ENCODE peak calls at places on chromosomes 2 and 18, in nine cellular contexts. T is neural progenitor cell; E is CD8-positive, alpha-beta memory T cell; O is uterus; Y is heart left ventricle; G is left lung; Q is cardiac muscle cell; B is Karpas-422; A is hepatocyte. N is an unnamed sample. For H3K4me1 and H3K27me3, the result is how much of the 10 kb centered on the place peaks cover.

GRCh38 chr2:149021761-149022160 is 16.7 kb upstream of the LYPD6B start:
- DNase-seq in T (no peak), E (no peak), O (no peak), Y (no peak), G (no peak), Q (no peak), B (peak), A (no peak), N (no peak)

GRCh38 chr18:60554961-60555360 is 182.4 kb upstream of the MC4R start:
- DNase-seq in T (no peak), E (no peak), O (no peak), Y (no peak), G (no peak), Q (no peak), B (no peak), A (no peak), N (peak)

GRCh38 chr18:58316943-58317342 is 272.9 kb downstream of the NEDD4L start:
- DNase-seq in T (no peak), E (no peak), O (no peak), Y (no peak), G (no peak), Q (no peak), B (no peak), A (no peak), N (no peak)

GRCh38 chr18:61954347-61954746 is 61.5 kb upstream of the RNF152 start:
- DNase-seq in T (no peak), E (no peak), O (no peak), Y (no peak), G (no peak), Q (no peak), B (no peak), A (no peak), N (no peak)

GRCh38 chr2:211114826-211115450 is 558.5 kb downstream of the CPS1 start:
- DNase-seq in T (no peak), E (no peak), O (no peak), Y (no peak), G (no peak), Q (no peak), B (no peak), A (no peak), N (no peak)

GRCh38 chr2:27921424-27921823 is 30.9 kb downstream of the BABAM2 start:
- DNase-seq in T (no peak), E (no peak), O (no peak), Y (no peak), G (no peak), Q (no peak), B (no peak), A (no peak), N (no peak)

GRCh38 chr2:70851704-70852103 is 16.1 kb upstream of the CD207 start:
- DNase-seq in T (no peak), E (no peak), O (no peak), Y (no peak), G (no peak), Q (no peak), B (no peak), A (no peak), N (no peak)

GRCh38 chr2:164661349-164661748 is 40.1 kb upstream of the GRB14 start:
- DNase-seq in T (no peak), E (no peak), O (no peak), Y (no peak), G (no peak), Q (no peak), B (no peak), A (no peak), N (no peak)

GRCh38 chr18:36394486-36394885 is 97.0 kb downstream of the FHOD3 start:
- DNase-seq in T (no peak), E (no peak), O (no peak), Y (no peak), G (no peak), Q (no peak), B (no peak), A (no peak), N (no peak)

GRCh38 chr2:69469784-69470183 is 32.5 kb upstream of the NFU1 start:
- DNase-seq in T (no peak), E (no peak), O (no peak), Y (no peak), G (no peak), Q (no peak), B (no peak), A (no peak), N (no peak)

GRCh38 chr2:8779795-8780194 is 57.6 kb downstream of the KIDINS220 start:
- DNase-seq in T (no peak), E (no peak), O (no peak), Y (no peak), G (no peak), Q (no peak), B (no peak), A (no peak), N (no peak)

GRCh38 chr18:50161806-50162205 is 33.1 kb downstream of the MYO5B start:
- DNase-seq in T (no peak), E (no peak), O (no peak), Y (no peak), G (no peak), Q (no peak), B (no peak), A (peak), N (no peak)

GRCh38 chr2:12534646-12535263 is 182.0 kb upstream of the TRIB2 start:
- DNase-seq in T (peak), E (no peak), O (peak), Y (no peak), G (no peak), Q (no peak), B (no peak), A (peak), N (no peak)

GRCh38 chr18:30376515-30376914 is 666.0 kb downstream of the DSC3 start:
- DNase-seq in T (peak), E (no peak), O (no peak), Y (no peak), G (no peak), Q (no peak), B (peak), A (no peak), N (no peak)

GRCh38 chr2:100130595-100131391 is 11.6 kb downstream of the AFF3 start:
- DNase-seq in T (no peak), E (no peak), O (no peak), Y (no peak), G (no peak), Q (no peak), B (no peak), A (no peak), N (no peak)

GRCh38 chr2:212484563-212485080 is 54.0 kb downstream of the ERBB4 start:
- DNase-seq in T (peak), E (no peak), O (no peak), Y (no peak), G (no peak), Q (peak), B (no peak), A (no peak), N (no peak)

GRCh38 chr2:195252018-195252417 is 405.0 kb upstream of the SLC39A10 start:
- DNase-seq in T (peak), E (no peak), O (no peak), Y (no peak), G (no peak), Q (no peak), B (peak), A (no peak), N (no peak)

GRCh38 chr18:37424507-37424906 is 141.1 kb downstream of the CELF4 start:
- DNase-seq in T (no peak), E (no peak), O (no peak), Y (no peak), G (no peak), Q (no peak), B (no peak), A (no peak), N (no peak)

GRCh38 chr2:1632006-1632348 is 112.3 kb downstream of the PXDN start:
- DNase-seq in T (no peak), E (no peak), O (no peak), Y (no peak), G (peak), Q (no peak), B (no peak), A (peak), N (no peak)

GRCh38 chr2:218953366-218953954 is 6.0 kb upstream of the CDK5R2 start:
- DNase-seq in T (peak), E (no peak), O (no peak), Y (no peak), G (no peak), Q (no peak), B (no peak), A (no peak), N (no peak)

GRCh38 chr2:199228887-199229819 is 228.6 kb downstream of the SATB2 start:
- DNase-seq in T (no peak), E (no peak), O (no peak), Y (no peak), G (no peak), Q (no peak), B (no peak), A (no peak), N (no peak)

GRCh38 chr2:8138923-8139667 is 542.8 kb upstream of the ID2 start:
- DNase-seq in T (no peak), E (no peak), O (peak), Y (peak), G (no peak), Q (no peak), B (no peak), A (no peak), N (no peak)

GRCh38 chr2:121897335-121897970 is 142.0 kb downstream of the TSN start:
- DNase-seq in T (peak), E (no peak), O (no peak), Y (no peak), G (no peak), Q (peak), B (peak), A (peak), N (no peak)

GRCh38 chr18:48948112-48949050 is 2.4 kb downstream of the SMAD7 start:
- DNase-seq in T (peak), E (no peak), O (no peak), Y (peak), G (no peak), Q (peak), B (no peak), A (peak), N (peak)

GRCh38 chr2:101815154-101815553 is 117.6 kb downstream of the MAP4K4 start:
- DNase-seq in T (no peak), E (no peak), O (no peak), Y (no peak), G (no peak), Q (no peak), B (no peak), A (no peak), N (no peak)

GRCh38 chr18:15165048-15165447 is 417.1 kb downstream of the ANKRD30B start:
- DNase-seq in T (no peak), E (no peak), O (no peak), Y (no peak), G (no peak), Q (no peak), B (no peak), A (no peak), N (no peak)

GRCh38 chr18:57353940-57354461 is 1.6 kb downstream of the ST8SIA3 start:
- DNase-seq in T (peak), E (no peak), O (no peak), Y (peak), G (no peak), Q (peak), B (no peak), A (peak), N (peak)

GRCh38 chr2:63789318-63790051 is 52.2 kb upstream of the UGP2 start:
- DNase-seq in T (no peak), E (no peak), O (no peak), Y (no peak), G (no peak), Q (no peak), B (no peak), A (no peak), N (no peak)

GRCh38 chr18:33282709-33283333 is 157.7 kb downstream of the CCDC178 start:
- DNase-seq in T (no peak), E (no peak), O (no peak), Y (no peak), G (no peak), Q (no peak), B (no peak), A (no peak), N (peak)

GRCh38 chr18:79241755-79242154 is 154.0 kb upstream of the NFATC1 start:
- DNase-seq in T (no peak), E (no peak), O (no peak), Y (no peak), G (no peak), Q (peak), B (no peak), A (no peak), N (no peak)

GRCh38 chr2:46802665-46803550 is 112.7 kb downstream of the MCFD2 start:
- DNase-seq in T (no peak), E (no peak), O (no peak), Y (no peak), G (no peak), Q (no peak), B (no peak), A (no peak), N (no peak)

GRCh38 chr18:22846088-22846683 is 86.9 kb upstream of the RBBP8 start:
- DNase-seq in T (peak), E (no peak), O (no peak), Y (no peak), G (no peak), Q (peak), B (peak), A (peak), N (no peak)

GRCh38 chr2:102639429-102639828 is 20.1 kb downstream of the SLC9A2 start:
- DNase-seq in T (no peak), E (no peak), O (no peak), Y (no peak), G (no peak), Q (no peak), B (no peak), A (no peak), N (no peak)

GRCh38 chr2:183037660-183038340 is 457 bp downstream of the NCKAP1 start:
- DNase-seq in T (peak), E (peak), O (peak), Y (peak), G (peak), Q (peak), B (no peak), A (peak), N (no peak)

GRCh38 chr2:27428978-27429541 is 629 bp downstream of the NRBP1 start:
- DNase-seq in T (peak), E (peak), O (peak), Y (peak), G (peak), Q (peak), B (peak), A (peak), N (peak)

GRCh38 chr2:33442528-33443069 is 33.9 kb upstream of the RASGRP3 start:
- DNase-seq in T (no peak), E (no peak), O (no peak), Y (no peak), G (no peak), Q (no peak), B (no peak), A (no peak), N (no peak)

GRCh38 chr2:214104219-214104618 is 306.6 kb upstream of the VWC2L start:
- DNase-seq in T (no peak), E (no peak), O (no peak), Y (no peak), G (no peak), Q (no peak), B (no peak), A (no peak), N (no peak)

GRCh38 chr2:37190290-37190689 is 1.8 kb upstream of the SULT6B1 start:
- DNase-seq in T (no peak), E (no peak), O (no peak), Y (no peak), G (no peak), Q (no peak), B (no peak), A (no peak), N (no peak)
- H3K27ac ChIP-seq in T (no peak), E (no peak), O (no peak), Y (no peak), G (no peak), Q (no peak), B (no peak), A (peak), N (no peak)

GRCh38 chr2:196266351-196266750 is 95.0 kb upstream of the STK17B start:
- DNase-seq in T (no peak), E (no peak), O (no peak), Y (no peak), G (no peak), Q (no peak), B (no peak), A (no peak), N (no peak)
- H3K4me1 ChIP-seq in T (under half), E (half or more), O (under half), Y (under half), G (under half), Q (under half), B (half or more), A (under half), N (under half)

DNA sequence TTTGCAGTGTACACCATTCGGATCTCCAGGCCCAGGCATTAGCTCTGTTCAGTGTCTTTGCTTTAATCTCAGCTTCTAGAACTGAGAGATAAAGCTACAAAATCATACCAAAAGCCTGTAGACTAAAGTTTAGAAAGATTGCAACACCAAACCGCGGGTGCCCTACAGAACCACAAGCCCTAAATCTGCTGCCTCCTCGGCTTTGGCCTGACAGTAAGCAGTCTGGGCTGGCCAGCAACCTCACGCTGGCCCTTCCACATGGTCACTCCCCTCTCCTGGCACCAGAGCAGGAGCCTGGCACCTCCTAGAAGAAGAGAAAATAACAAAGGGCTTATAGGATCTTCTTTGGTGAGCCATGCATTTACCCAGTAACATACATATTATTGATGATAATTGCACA is 8.9 kb upstream of the OSR1 start:
- DNase-seq in T (no peak), E (no peak), O (no peak), Y (no peak), G (no peak), Q (no peak), B (no peak), A (no peak), N (no peak)
- H3K27me3 ChIP-seq in T (half or more), E (under half), O (under half), Y (under half), G (half or more), Q (half or more), B (under half), A (under half), N (under half)

GRCh38 chr18:34976899-34977786 is 64.1 kb upstream of the MAPRE2 start:
- DNase-seq in T (peak), E (peak), O (peak), Y (peak), G (peak), Q (peak), B (peak), A (peak), N (peak)

GRCh38 chr18:34978953-34979608 is 62.1 kb upstream of the MAPRE2 start:
- DNase-seq in T (peak), E (peak), O (peak), Y (peak), G (peak), Q (peak), B (peak), A (peak), N (peak)

GRCh38 chr18:34976534-34976898 is 64.7 kb upstream of the MAPRE2 start:
- DNase-seq in T (no peak), E (no peak), O (no peak), Y (no peak), G (no peak), Q (no peak), B (no peak), A (no peak), N (no peak)

GRCh38 chr18:34977787-34978532 is 63.3 kb upstream of the MAPRE2 start:
- DNase-seq in T (peak), E (peak), O (no peak), Y (peak), G (peak), Q (peak), B (peak), A (peak), N (peak)

DNA sequence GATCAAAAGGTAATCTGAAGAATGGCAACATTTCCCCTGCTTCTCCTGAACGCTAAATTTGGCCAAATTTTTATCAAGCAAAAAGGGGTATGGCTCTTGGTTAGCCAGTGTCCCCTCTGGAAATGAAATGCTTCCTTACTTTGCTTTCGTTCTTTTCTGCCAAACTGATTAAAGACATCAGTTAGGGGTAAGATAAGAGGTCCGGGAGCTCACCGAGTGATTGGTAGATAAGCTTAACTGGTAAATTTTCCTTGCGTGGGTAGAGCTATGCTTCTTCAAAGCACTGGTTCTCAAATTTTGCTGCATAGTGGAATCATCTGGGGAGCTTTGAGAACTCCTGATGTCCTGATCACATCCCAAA is 62.7 kb upstream of the MAPRE2 start:
- DNase-seq in T (no peak), E (no peak), O (no peak), Y (no peak), G (no peak), Q (no peak), B (peak), A (no peak), N (no peak)
- H3K27ac ChIP-seq in T (no peak), E (no peak), O (peak), Y (peak), G (peak), Q (no peak), B (no peak), A (peak), N (peak)

GRCh38 chr2:43274055-43274454 is 47.6 kb upstream of the ZFP36L2 start:
- DNase-seq in T (no peak), E (no peak), O (no peak), Y (no peak), G (no peak), Q (no peak), B (no peak), A (no peak), N (no peak)
- H3K4me1 ChIP-seq in T (under half), E (under half), O (under half), Y (under half), G (under half), Q (under half), B (under half), A (under half), N (under half)

GRCh38 chr18:25595274-25595673 is 243.3 kb upstream of the ZNF521 start:
- DNase-seq in T (no peak), E (no peak), O (no peak), Y (no peak), G (no peak), Q (no peak), B (no peak), A (no peak), N (no peak)
- H3K27me3 ChIP-seq in T (under half), E (under half), O (under half), Y (under half), G (under half), Q (under half), B (under half), A (under half), N (under half)

GRCh38 chr2:157831573-157832315 is 44.4 kb downstream of the ACVR1 start:
- DNase-seq in T (no peak), E (no peak), O (no peak), Y (no peak), G (no peak), Q (no peak), B (no peak), A (no peak), N (no peak)
- H3K27ac ChIP-seq in T (no peak), E (no peak), O (peak), Y (peak), G (peak), Q (no peak), B (no peak), A (peak), N (peak)

DNA sequence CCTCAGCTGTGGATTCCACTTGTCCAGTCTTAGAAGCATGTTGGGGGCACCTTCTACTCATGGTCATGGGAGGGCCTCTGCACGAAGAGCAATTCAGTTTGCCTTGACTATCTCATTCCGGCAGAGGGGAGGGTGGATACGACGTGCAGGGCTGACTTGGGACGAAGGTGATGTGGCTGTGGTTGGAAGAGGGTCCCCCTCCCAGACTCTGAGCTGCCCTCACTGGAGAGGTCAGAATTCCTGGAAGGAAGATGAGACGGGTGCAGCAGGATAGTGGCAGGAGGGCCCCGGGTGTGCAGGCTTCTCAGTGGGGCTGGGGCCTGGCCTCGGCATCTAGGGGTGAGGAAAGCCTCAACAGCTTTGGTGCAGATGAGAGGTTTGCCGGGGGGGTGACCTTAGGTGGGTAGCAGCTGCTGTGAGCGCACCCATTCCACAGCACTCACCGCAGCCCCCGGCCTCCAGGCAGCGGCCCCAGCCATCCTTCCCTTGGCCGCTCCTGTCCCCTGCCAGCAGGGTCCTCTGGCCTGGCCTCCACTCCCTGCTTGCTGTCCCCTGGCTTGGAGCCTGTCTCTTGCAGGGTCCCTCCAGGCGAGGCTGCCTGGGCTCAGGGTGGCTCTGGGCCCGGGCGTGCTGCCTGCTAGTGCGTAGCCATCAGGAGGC is 3.2 kb downstream of the RNPEPL1 start:
- DNase-seq in T (no peak), E (no peak), O (no peak), Y (no peak), G (peak), Q (no peak), B (no peak), A (no peak), N (no peak)
- H3K4me1 ChIP-seq in T (under half), E (under half), O (under half), Y (under half), G (under half), Q (under half), B (under half), A (under half), N (under half)

N was measured in pancreas.